ENCODE peak calls at places on chromosome 19, in seven cellular contexts. K is T-helper 2 cell; P is NCI-H1930; M is CD4-positive, alpha-beta T cell; R is stimulated activated CD8-positive, alpha-beta memory T cell treated with anti-CD3 and anti-CD28 coated beads, Interleukin-4, amount 100 ng/mL, for 1 hour; X is GOT3; O is activated naive CD4-positive, alpha-beta T cell treated with Interleukin-2 at 50 U/mL for 16 hours. L is an unnamed sample.

GRCh38 chr19:46350029-46350757 is 3.3 kb downstream of the PPP5C start:
- DNase-seq in M (no peak), K (peak), X (no peak), R (no peak), O (no peak), P (no peak), L (no peak)

GRCh38 chr19:17932485-17933338 is at the start of gene CCDC124:
- DNase-seq in R (peak), K (peak), O (peak), M (peak), P (peak), X (peak), L (peak)

GRCh38 chr19:50500060-50500752 is 10.8 kb downstream of the JOSD2 start:
- DNase-seq in P (peak), M (no peak), K (no peak), O (no peak), R (no peak), X (no peak), L (no peak)

GRCh38 chr19:29841559-29842367 is 30.0 kb downstream of the CCNE1 start:
- DNase-seq in O (no peak), K (no peak), M (no peak), P (no peak), R (no peak), X (no peak), L (no peak)

GRCh38 chr19:48720251-48720612 is 707 bp upstream of the MAMSTR start:
- DNase-seq in O (no peak), P (no peak), R (no peak), K (no peak), X (no peak), M (no peak), L (no peak)

GRCh38 chr19:2355168-2356035 is 4.7 kb upstream of the TMPRSS9 start:
- DNase-seq in O (no peak), K (no peak), M (no peak), R (no peak), X (no peak), P (no peak), L (no peak)

GRCh38 chr19:38514812-38515633 is 81.5 kb downstream of the RYR1 start:
- DNase-seq in R (peak), P (peak), M (peak), K (peak), O (peak), X (peak), L (peak)

GRCh38 chr19:31364956-31365355 is 15.7 kb upstream of the TSHZ3 start:
- DNase-seq in R (no peak), P (no peak), X (no peak), K (no peak), O (no peak), M (no peak), L (no peak)

GRCh38 chr19:12090807-12091206 is 26.3 kb downstream of the ZNF844 start:
- DNase-seq in P (no peak), X (peak), R (peak), O (peak), K (peak), M (peak), L (peak)

GRCh38 chr19:31348416-31349159 is 648 bp downstream of the TSHZ3 start:
- DNase-seq in K (no peak), X (no peak), M (no peak), R (no peak), O (no peak), P (no peak), L (no peak)

GRCh38 chr19:15124572-15125231 is 17.5 kb downstream of the SYDE1 start:
- DNase-seq in O (peak), X (no peak), P (no peak), M (no peak), R (no peak), K (peak), L (no peak)

GRCh38 chr19:55620410-55620809 is 4.0 kb downstream of the ZNF784 start:
- DNase-seq in M (no peak), K (peak), X (no peak), R (no peak), O (no peak), P (no peak), L (no peak)

GRCh38 chr19:14473915-14474578 is 1.1 kb downstream of the PTGER1 start:
- DNase-seq in K (no peak), O (no peak), X (no peak), M (no peak), P (no peak), R (no peak), L (no peak)

GRCh38 chr19:3480383-3481091 is at the start of gene SMIM24:
- DNase-seq in K (no peak), O (no peak), X (no peak), P (no peak), M (no peak), R (no peak), L (no peak)

L was measured in T-helper 22 cell.